ENCODE peak calls at places on chromosomes 2 and 18, in seven cellular contexts. A is prostate gland, X is HepG2, S is Peyer's patch, Z is IMR-90, F is right atrium auricular region, J is HCT116. G is an unnamed sample. For H3K4me1, the result is how much of the 10 kb centered on the place peaks cover.

GRCh38 chr2:230797515-230798495 is 66.9 kb upstream of the ITM2C start:
- DNase-seq in A (no peak), S (no peak), X (no peak), J (no peak), F (no peak), Z (peak), G (no peak)

GRCh38 chr2:217316743-217317142 is 456.9 kb upstream of the TNP1 start:
- DNase-seq in J (no peak), Z (peak), A (no peak), S (no peak), X (no peak), F (no peak), G (no peak)

GRCh38 chr2:229489016-229489415 is 217.9 kb upstream of the PID1 start:
- DNase-seq in S (no peak), X (no peak), A (no peak), Z (peak), F (no peak), J (no peak), G (no peak)

GRCh38 chr2:223970343-223971128 is 13.3 kb downstream of the MRPL44 start:
- DNase-seq in F (no peak), J (peak), S (no peak), A (peak), Z (peak), X (peak), G (no peak)

GRCh38 chr2:131046580-131047274 is 46.5 kb downstream of the FAM168B start:
- DNase-seq in F (no peak), Z (no peak), X (no peak), J (no peak), S (no peak), A (no peak), G (no peak)

GRCh38 chr2:175662335-175662734 is 339.7 kb downstream of the LNPK start:
- DNase-seq in X (no peak), F (no peak), J (no peak), Z (no peak), A (no peak), S (no peak), G (no peak)

GRCh38 chr2:37481244-37481643 is 136.8 kb downstream of the QPCT start:
- DNase-seq in A (no peak), Z (no peak), S (no peak), F (no peak), J (no peak), X (no peak), G (no peak)

GRCh38 chr2:205706769-205707375 is 24.6 kb downstream of the NRP2 start:
- DNase-seq in J (no peak), S (no peak), X (no peak), Z (peak), F (peak), A (no peak), G (no peak)

GRCh38 chr2:56444339-56444738 is 260.5 kb downstream of the CCDC85A start:
- DNase-seq in J (no peak), S (peak), Z (no peak), F (no peak), A (no peak), X (no peak), G (no peak)

GRCh38 chr18:57328665-57329064 is 23.7 kb upstream of the ST8SIA3 start:
- DNase-seq in Z (no peak), A (no peak), F (no peak), J (no peak), X (no peak), S (no peak), G (no peak)

GRCh38 chr2:217866457-217866856 is 136.3 kb downstream of the TNS1 start:
- DNase-seq in S (no peak), A (no peak), Z (no peak), X (no peak), J (no peak), F (no peak), G (no peak)

GRCh38 chr2:100214265-100214961 is 72.0 kb upstream of the AFF3 start:
- DNase-seq in J (no peak), S (peak), Z (no peak), X (peak), A (no peak), F (no peak), G (no peak)

GRCh38 chr2:203656522-203657287 is 49.7 kb upstream of the CD28 start:
- DNase-seq in X (peak), S (peak), A (peak), Z (peak), J (no peak), F (peak), G (peak)

GRCh38 chr2:73503992-73504570 is 118.4 kb downstream of the ALMS1 start:
- DNase-seq in F (no peak), A (no peak), S (no peak), J (no peak), Z (no peak), X (no peak), G (no peak)

GRCh38 chr2:164953279-164953678 is 2.0 kb downstream of the SLC38A11 start:
- DNase-seq in X (no peak), A (no peak), Z (no peak), F (no peak), J (no peak), S (no peak), G (no peak)

GRCh38 chr2:240355001-240355891 is 80.2 kb upstream of the GPC1 start:
- DNase-seq in A (no peak), Z (peak), S (peak), X (no peak), F (no peak), J (no peak), G (no peak)

GRCh38 chr2:6931753-6932152 is 14.5 kb downstream of the RNF144A start:
- DNase-seq in X (peak), J (no peak), S (no peak), F (no peak), A (no peak), Z (no peak), G (no peak)

DNA sequence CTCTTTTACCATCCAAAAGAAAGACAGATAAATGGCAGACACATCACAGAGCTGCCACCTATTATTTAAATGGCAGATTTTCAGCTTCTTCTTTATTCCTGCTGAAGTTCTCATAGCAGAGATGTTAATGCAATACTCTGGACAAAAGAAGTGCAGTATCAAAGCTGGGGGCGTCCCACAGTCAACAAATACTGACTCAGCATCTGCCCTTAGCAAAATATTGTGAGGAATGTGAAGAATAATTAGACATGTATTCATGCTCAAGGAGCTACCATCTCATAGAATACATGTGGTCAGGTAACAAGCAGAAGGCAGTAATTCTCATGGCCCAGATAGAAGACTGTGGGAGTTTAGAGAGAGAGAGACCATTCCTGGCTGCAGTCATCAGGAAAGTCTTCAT is 108.0 kb upstream of the TANK start:
- DNase-seq in F (no peak), Z (no peak), A (no peak), S (no peak), J (no peak), X (no peak), G (no peak)
- TF ChIP-seq CTCF in F (no peak), Z (no peak), A (no peak), S (no peak), J (no peak), X (no peak), G (no peak)

GRCh38 chr18:9356969-9357368 is 22.4 kb downstream of the TWSG1 start:
- DNase-seq in J (no peak), F (no peak), A (no peak), Z (no peak), X (no peak), S (no peak), G (no peak)
- H3K4me3 ChIP-seq in J (no peak), F (no peak), A (no peak), Z (no peak), X (no peak), S (no peak), G (no peak)

GRCh38 chr2:120912101-120912985 is 176.7 kb downstream of the GLI2 start:
- DNase-seq in X (no peak), S (peak), A (no peak), J (peak), F (peak), Z (peak), G (peak)

GRCh38 chr2:120908314-120908975 is 172.8 kb downstream of the GLI2 start:
- DNase-seq in Z (peak), A (no peak), F (no peak), J (no peak), X (no peak), S (no peak), G (no peak)

GRCh38 chr2:120909102-120909501 is 173.4 kb downstream of the GLI2 start:
- DNase-seq in S (no peak), J (no peak), A (no peak), F (no peak), X (no peak), Z (no peak), G (no peak)

GRCh38 chr2:120910069-120910468 is 174.4 kb downstream of the GLI2 start:
- DNase-seq in A (no peak), J (no peak), Z (no peak), S (no peak), F (no peak), X (no peak), G (no peak)

GRCh38 chr2:120910956-120911951 is 175.6 kb downstream of the GLI2 start:
- DNase-seq in F (no peak), J (peak), X (no peak), A (no peak), Z (peak), S (no peak), G (no peak)
- H3K4me1 ChIP-seq in F (half or more), J (half or more), X (under half), A (under half), Z (under half), S (under half), G (under half)

GRCh38 chr2:155215037-155215707 is 516.7 kb downstream of the KCNJ3 start:
- DNase-seq in X (no peak), F (no peak), J (no peak), S (no peak), A (no peak), Z (no peak), G (no peak)

GRCh38 chr2:155218945-155219344 is 520.5 kb downstream of the KCNJ3 start:
- DNase-seq in A (no peak), J (no peak), S (no peak), Z (no peak), X (no peak), F (no peak), G (no peak)

GRCh38 chr2:155223781-155224406 is 525.4 kb downstream of the KCNJ3 start:
- DNase-seq in F (no peak), X (peak), Z (no peak), J (peak), S (no peak), A (no peak), G (no peak)

DNA sequence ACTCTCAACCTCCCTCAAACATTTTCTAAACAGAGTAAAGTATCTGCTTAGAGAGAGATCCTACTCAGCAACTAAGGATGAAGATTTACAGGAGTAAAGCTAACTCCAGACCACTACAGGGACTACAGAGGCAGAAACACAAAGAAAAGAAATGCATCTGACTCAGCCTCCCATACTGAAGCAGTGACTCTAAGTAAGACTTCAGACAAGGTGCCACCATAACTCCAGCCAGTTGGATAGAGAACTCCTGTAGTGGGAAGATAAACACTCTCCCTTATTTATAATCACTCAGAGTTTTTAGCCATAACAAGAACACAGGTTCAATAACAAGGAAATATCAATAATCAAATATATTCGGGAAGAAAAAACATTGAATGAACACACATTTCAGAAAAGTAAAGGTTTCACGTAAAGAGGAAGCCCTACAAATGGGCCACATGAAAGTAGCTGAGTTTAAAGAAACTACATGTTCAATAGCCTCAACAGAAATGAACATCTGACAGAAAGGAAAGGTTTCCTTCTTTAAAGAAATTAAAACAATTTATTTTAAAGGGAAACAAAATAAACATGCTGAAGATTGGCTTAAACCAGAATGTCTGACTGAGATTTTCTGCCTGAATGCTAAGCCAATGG is 519.9 kb downstream of the KCNJ3 start:
- DNase-seq in F (no peak), J (no peak), X (no peak), S (no peak), A (no peak), Z (no peak), G (no peak)
- TF ChIP-seq CTCF in F (no peak), J (no peak), X (no peak), S (no peak), A (no peak), Z (no peak), G (no peak)

G was measured in lung.